ENCODE peak calls at places on chromosomes 13 and 19, in four cellular contexts. F is HL-60, L is K562, P is GM12878. U is an unnamed sample.

GRCh38 chr13:95128045-95128643 is 173.1 kb downstream of the ABCC4 start:
- DNase-seq in P (no peak), L (no peak), F (no peak), U (no peak)

GRCh38 chr13:73547239-73547638 is 488.4 kb downstream of the KLF5 start:
- DNase-seq in F (no peak), P (no peak), L (no peak), U (no peak)

GRCh38 chr13:113451951-113452421 is 1.3 kb downstream of the ADPRHL1 start:
- DNase-seq in L (no peak), P (no peak), F (no peak), U (no peak)

GRCh38 chr13:75870397-75870801 is 234.3 kb downstream of the LMO7 start:
- DNase-seq in F (peak), P (no peak), L (peak), U (no peak)

GRCh38 chr19:29965529-29965928 is 23.5 kb downstream of the URI1 start:
- DNase-seq in F (no peak), P (no peak), L (no peak), U (no peak)

GRCh38 chr19:32570081-32570785 is 10.8 kb upstream of the PDCD5 start:
- DNase-seq in F (peak), P (no peak), L (peak), U (peak)

GRCh38 chr19:35828694-35829301 is 16.2 kb upstream of the PRODH2 start:
- DNase-seq in F (peak), P (no peak), L (peak), U (no peak)

GRCh38 chr13:105474983-105475382 is 1060.5 kb downstream of the EFNB2 start:
- DNase-seq in F (no peak), L (no peak), P (no peak), U (no peak)

GRCh38 chr19:8004723-8005513 is 523 bp downstream of the ELAVL1 start:
- DNase-seq in L (peak), P (no peak), F (peak), U (no peak)

GRCh38 chr19:23377276-23377675 is 18.0 kb downstream of the ZNF91 start:
- DNase-seq in P (no peak), F (no peak), L (no peak), U (no peak)

GRCh38 chr13:34733720-34734119 is 208.3 kb upstream of the NBEA start:
- DNase-seq in L (no peak), P (no peak), F (no peak), U (no peak)

GRCh38 chr13:114285166-114285808 is 3.9 kb downstream of the UPF3A start:
- DNase-seq in P (no peak), F (no peak), L (no peak), U (no peak)

GRCh38 chr19:47765522-47766358 is 12.8 kb upstream of the SELENOW start:
- DNase-seq in P (no peak), L (peak), F (peak), U (no peak)

GRCh38 chr13:43326100-43326499 is 302.7 kb downstream of the DNAJC15 start:
- DNase-seq in F (no peak), P (no peak), L (no peak), U (no peak)

GRCh38 chr13:103517066-103517767 is 451.0 kb upstream of the SLC10A2 start:
- DNase-seq in P (peak), L (no peak), F (no peak), U (no peak)

GRCh38 chr19:18483119-18483518 is 38.8 kb downstream of the ELL start:
- DNase-seq in L (no peak), P (no peak), F (no peak), U (no peak)

GRCh38 chr13:82817133-82817532 is 1065.1 kb downstream of the SLITRK1 start:
- DNase-seq in F (no peak), L (no peak), P (no peak), U (no peak)

GRCh38 chr13:97895383-97895782 is 58.1 kb upstream of the IPO5 start:
- DNase-seq in L (no peak), P (no peak), F (no peak), U (no peak)

GRCh38 chr19:5312058-5312457 is 28.6 kb downstream of the PTPRS start:
- DNase-seq in P (no peak), L (no peak), F (no peak), U (no peak)

GRCh38 chr19:5309438-5310204 is 31.0 kb downstream of the PTPRS start:
- DNase-seq in F (no peak), P (no peak), L (no peak), U (no peak)

GRCh38 chr19:5307655-5308054 is 33.0 kb downstream of the PTPRS start:
- DNase-seq in F (no peak), L (no peak), P (no peak), U (no peak)

GRCh38 chr19:5306531-5306930 is 34.1 kb downstream of the PTPRS start:
- DNase-seq in F (no peak), L (no peak), P (no peak), U (no peak)

GRCh38 chr19:5308471-5309437 is 31.9 kb downstream of the PTPRS start:
- DNase-seq in L (peak), P (no peak), F (no peak), U (no peak)
- TF ChIP-seq SPI1 in L (no peak), P (no peak), F (no peak), U (no peak)

GRCh38 chr13:44989941-44990340 is 603 bp downstream of the GPALPP1 start:
- DNase-seq in F (no peak), P (no peak), L (no peak), U (peak)
- TF ChIP-seq SPI1 in F (no peak), P (no peak), L (no peak), U (no peak)

DNA sequence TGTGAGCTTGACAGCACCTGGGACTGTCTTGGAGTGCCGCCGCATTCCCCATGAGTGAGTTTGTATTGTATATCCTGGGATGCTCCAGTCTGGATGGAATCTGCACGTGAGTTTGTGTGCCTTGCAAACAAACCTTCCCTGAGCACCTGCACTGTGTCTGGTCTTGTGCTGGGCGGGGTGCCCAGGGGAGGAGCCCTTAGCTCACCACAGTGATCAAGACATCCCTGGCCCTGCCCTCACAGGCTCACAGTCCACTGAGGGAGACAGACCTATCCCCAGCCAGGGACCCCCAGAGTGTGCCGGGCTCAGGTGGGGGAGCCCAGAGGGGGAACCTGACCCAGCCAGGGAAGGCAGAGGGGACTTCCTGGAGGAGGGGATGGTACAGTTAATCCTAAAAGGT is 1.7 kb upstream of the BCAM start:
- DNase-seq in F (no peak), P (no peak), L (no peak), U (no peak)
- TF ChIP-seq SPI1 in F (no peak), P (no peak), L (no peak), U (no peak)

GRCh38 chr13:110108348-110109139 is 198.4 kb downstream of the COL4A1 start:
- DNase-seq in L (no peak), P (no peak), F (peak), U (no peak)
- TF ChIP-seq SPI1 in L (no peak), P (no peak), F (no peak), U (no peak)

GRCh38 chr13:25468330-25469178 is 96.8 kb downstream of the ATP8A2 start:
- DNase-seq in F (no peak), L (peak), P (no peak), U (peak)
- TF ChIP-seq SPI1 in F (no peak), L (no peak), P (no peak), U (no peak)

GRCh38 chr19:51470966-51471365 is 7.4 kb upstream of the CEACAM18 start:
- DNase-seq in L (peak), F (no peak), P (no peak), U (no peak)
- TF ChIP-seq SPI1 in L (peak), F (no peak), P (no peak), U (no peak)

GRCh38 chr13:69264362-69265334 is 843.0 kb upstream of the ATXN8OS start:
- DNase-seq in F (no peak), P (no peak), L (peak), U (no peak)
- TF ChIP-seq SPI1 in F (no peak), P (no peak), L (no peak), U (no peak)

U was measured in GM12891.